ENCODE peak calls at places on chromosomes 7 and 10, in eight cellular contexts. G is ovary, M is A549, X is GM12864, T is vagina, K is GM23338, H is foreskin fibroblast, R is breast epithelium. D is an unnamed sample.

GRCh38 chr10:97851341-97852001 is 1.8 kb downstream of the GOLGA7B start:
- DNase-seq in H (no peak), R (peak), T (no peak), K (no peak), X (no peak), G (no peak), M (no peak), D (no peak)

GRCh38 chr10:69061305-69062161 is 26.4 kb upstream of the SRGN start:
- DNase-seq in T (no peak), R (peak), G (peak), K (no peak), X (no peak), M (peak), H (peak), D (peak)

GRCh38 chr7:121278120-121279021 is 50.4 kb upstream of the WNT16 start:
- DNase-seq in T (no peak), G (no peak), R (no peak), X (peak), H (peak), M (no peak), K (peak), D (peak)

GRCh38 chr10:103394180-103394579 is 2.1 kb downstream of the ATP5MK start:
- DNase-seq in M (no peak), H (no peak), R (no peak), X (no peak), K (no peak), T (no peak), G (no peak), D (no peak)

GRCh38 chr7:46710927-46711326 is 789.9 kb upstream of the IGFBP3 start:
- DNase-seq in H (peak), K (no peak), R (no peak), M (no peak), T (no peak), X (no peak), G (no peak), D (no peak)

GRCh38 chr7:106219170-106219569 is 65.6 kb downstream of the NAMPT start:
- DNase-seq in K (no peak), M (no peak), X (no peak), R (no peak), G (no peak), H (no peak), T (no peak), D (no peak)

GRCh38 chr7:64946772-64947171 is 43.7 kb downstream of the ZNF273 start:
- DNase-seq in X (no peak), K (peak), R (no peak), H (no peak), M (no peak), G (no peak), T (no peak), D (no peak)

GRCh38 chr7:46321556-46322205 is 400.6 kb upstream of the IGFBP3 start:
- DNase-seq in X (no peak), K (no peak), M (peak), T (no peak), R (no peak), G (no peak), H (peak), D (no peak)

GRCh38 chr10:87961314-87961713 is 97.9 kb downstream of the PTEN start:
- DNase-seq in K (no peak), M (peak), H (peak), X (no peak), G (no peak), T (no peak), R (no peak), D (no peak)

GRCh38 chr10:15725603-15726002 is 5.9 kb upstream of the ITGA8 start:
- DNase-seq in H (peak), M (peak), R (no peak), X (no peak), T (no peak), K (peak), G (no peak), D (peak)

GRCh38 chr7:19713676-19714075 is 4.8 kb upstream of the POLR1F start:
- DNase-seq in K (peak), H (peak), X (peak), G (no peak), T (no peak), M (peak), R (no peak), D (peak)

GRCh38 chr7:80189638-80190037 is 55.0 kb downstream of the GNAI1 start:
- DNase-seq in T (no peak), X (no peak), G (no peak), H (no peak), K (no peak), M (no peak), R (no peak), D (no peak)

GRCh38 chr7:124718032-124718766 is 47.4 kb downstream of the GPR37 start:
- DNase-seq in X (no peak), T (no peak), H (no peak), R (no peak), K (peak), M (peak), G (no peak), D (peak)

GRCh38 chr7:84512055-84512454 is 317.5 kb upstream of the SEMA3A start:
- DNase-seq in T (no peak), G (no peak), X (no peak), M (no peak), R (no peak), H (no peak), K (no peak), D (no peak)

GRCh38 chr7:154856737-154857136 is 146.2 kb downstream of the PAXIP1 start:
- DNase-seq in K (no peak), T (no peak), G (no peak), R (no peak), X (no peak), M (no peak), H (no peak), D (no peak)

GRCh38 chr7:112160130-112160770 is 45.9 kb downstream of the DOCK4 start:
- DNase-seq in X (no peak), R (no peak), M (peak), H (peak), T (no peak), K (no peak), G (no peak), D (no peak)

GRCh38 chr10:22335204-22335956 is 9.9 kb upstream of the SPAG6 start:
- DNase-seq in R (no peak), M (peak), G (peak), K (peak), X (no peak), H (peak), T (no peak), D (peak)

GRCh38 chr10:54081950-54082349 is 719.1 kb downstream of the PCDH15 start:
- DNase-seq in H (no peak), X (no peak), K (no peak), G (no peak), R (no peak), T (no peak), M (no peak), D (no peak)

GRCh38 chr7:44068054-44068453 is 2.7 kb upstream of the PGAM2 start:
- DNase-seq in R (no peak), M (no peak), T (no peak), X (no peak), H (peak), K (no peak), G (peak), D (no peak)

GRCh38 chr7:141442781-141443180 is 108.4 kb upstream of the AGK start:
- DNase-seq in T (no peak), M (no peak), H (no peak), R (no peak), K (no peak), G (no peak), X (no peak), D (no peak)

GRCh38 chr10:117568226-117568625 is 25.7 kb downstream of the EMX2 start:
- DNase-seq in T (no peak), R (no peak), K (no peak), M (no peak), G (no peak), X (no peak), H (peak), D (no peak)

GRCh38 chr10:80503584-80504157 is 34.0 kb upstream of the SH2D4B start:
- DNase-seq in M (no peak), T (no peak), K (peak), H (no peak), G (no peak), X (no peak), R (no peak), D (no peak)

GRCh38 chr10:1624240-1624639 is 113.1 kb downstream of the ADARB2 start:
- DNase-seq in T (no peak), H (no peak), G (no peak), R (no peak), M (no peak), X (no peak), K (no peak), D (no peak)

GRCh38 chr10:128527730-128528129 is 401.5 kb upstream of the MKI67 start:
- DNase-seq in T (no peak), R (no peak), X (no peak), H (no peak), G (no peak), M (no peak), K (no peak), D (no peak)

GRCh38 chr7:132865766-132866531 is 215.9 kb downstream of the CHCHD3 start:
- DNase-seq in X (no peak), R (no peak), G (no peak), K (no peak), H (peak), T (no peak), M (no peak), D (no peak)

GRCh38 chr7:5634107-5634950 is 147.1 kb downstream of the RNF216 start:
- DNase-seq in M (no peak), T (no peak), K (peak), X (no peak), H (peak), G (peak), R (peak), D (no peak)

GRCh38 chr7:2405601-2406345 is 2.4 kb downstream of the CHST12 start:
- DNase-seq in M (no peak), X (peak), H (no peak), R (no peak), T (no peak), K (no peak), G (no peak), D (peak)

GRCh38 chr10:132626761-132627735 is 89.5 kb downstream of the INPP5A start:
- DNase-seq in G (peak), T (no peak), M (no peak), R (no peak), K (no peak), H (no peak), X (no peak), D (no peak)

GRCh38 chr7:98240961-98241673 is 10.9 kb downstream of the TECPR1 start:
- DNase-seq in G (no peak), M (peak), R (no peak), H (peak), K (peak), T (peak), X (no peak), D (peak)

GRCh38 chr7:75604408-75604807 is 112.3 kb downstream of the SPDYE5 start:
- DNase-seq in T (no peak), M (no peak), X (no peak), K (no peak), R (no peak), G (no peak), H (no peak), D (no peak)

GRCh38 chr7:49279886-49280285 is 355.5 kb downstream of the CDC14C start:
- DNase-seq in K (no peak), M (no peak), X (no peak), R (no peak), G (no peak), T (no peak), H (no peak), D (no peak)

GRCh38 chr7:34849966-34850365 is 187.3 kb downstream of the DPY19L1 start:
- DNase-seq in T (no peak), G (no peak), R (no peak), X (no peak), K (no peak), H (no peak), M (no peak), D (no peak)

GRCh38 chr7:87853237-87853864 is 22.8 kb downstream of the SLC25A40 start:
- DNase-seq in H (peak), M (no peak), K (no peak), G (no peak), X (no peak), T (no peak), R (no peak), D (no peak)

GRCh38 chr7:21469894-21470293 is 42.0 kb downstream of the SP4 start:
- DNase-seq in K (no peak), R (no peak), G (no peak), M (no peak), X (no peak), T (no peak), H (no peak), D (no peak)

GRCh38 chr10:17375936-17376584 is 78.3 kb downstream of the ST8SIA6 start:
- DNase-seq in G (no peak), R (no peak), H (peak), X (no peak), M (peak), K (peak), T (no peak), D (peak)

DNA sequence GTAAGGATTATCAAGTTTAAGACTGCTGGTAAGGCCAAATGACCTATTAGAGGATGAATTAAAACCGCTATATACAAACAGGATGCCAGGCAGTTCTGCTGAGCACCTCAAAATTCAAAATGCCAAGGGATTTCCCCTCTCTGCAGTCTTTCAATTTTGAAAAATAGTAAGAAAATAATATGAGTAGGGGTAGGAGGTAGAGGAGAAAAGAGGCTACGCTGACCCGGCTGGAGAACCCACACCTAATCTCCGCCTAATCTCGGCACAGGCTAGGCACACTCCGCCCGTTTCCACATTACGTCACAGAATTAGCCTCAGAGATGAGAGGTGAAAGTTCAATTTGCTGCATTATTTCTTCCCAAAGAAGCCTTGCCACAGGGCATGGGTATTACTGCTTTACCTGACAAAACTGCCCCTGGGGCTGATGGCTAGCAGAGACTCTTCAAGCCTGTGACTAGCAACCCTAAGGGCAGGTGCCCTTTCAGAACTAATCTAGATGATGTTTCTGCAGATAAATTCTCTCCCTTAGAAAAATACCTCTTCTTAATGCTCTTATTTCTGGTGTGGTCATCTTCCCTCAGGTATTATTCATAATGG is 21.4 kb upstream of the SPOCK2 start:
- DNase-seq in M (no peak), R (no peak), K (no peak), G (no peak), X (no peak), T (no peak), H (no peak), D (no peak)
- H3K4me3 ChIP-seq in M (no peak), R (no peak), K (no peak), G (no peak), X (no peak), T (no peak), H (no peak), D (no peak)

DNA sequence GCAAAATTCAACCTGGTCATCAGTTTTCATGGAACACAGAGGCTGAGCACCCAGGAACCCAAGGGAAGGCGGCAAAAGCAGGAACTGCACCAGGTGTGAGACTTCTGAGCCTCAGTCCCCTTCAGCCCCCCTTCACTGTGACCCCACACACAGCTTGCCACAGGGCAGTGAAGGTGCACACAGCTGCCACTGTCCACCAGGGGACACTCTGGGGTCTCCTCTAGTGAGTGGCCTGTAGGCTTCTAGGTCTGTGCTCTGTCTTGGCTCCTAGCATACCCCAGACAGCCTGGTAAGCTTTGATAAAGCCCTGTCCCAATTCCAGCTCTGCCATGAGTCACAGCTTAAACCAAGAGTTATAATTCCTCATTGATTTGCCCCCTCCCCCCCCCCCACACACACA is 12.1 kb downstream of the KCNH2 start:
- DNase-seq in T (no peak), H (no peak), R (no peak), K (peak), G (no peak), M (no peak), X (no peak), D (no peak)
- TF ChIP-seq CTCF in T (no peak), H (no peak), R (no peak), K (peak), G (no peak), M (no peak), X (no peak), D (no peak)

GRCh38 chr7:100393233-100393905 is 20.1 kb downstream of the PILRA start:
- DNase-seq in R (no peak), T (no peak), M (no peak), G (no peak), K (no peak), H (no peak), X (no peak), D (no peak)
- H3K4me3 ChIP-seq in R (no peak), T (no peak), M (no peak), G (no peak), K (no peak), H (no peak), X (no peak), D (no peak)

GRCh38 chr7:26202019-26202985 is 757 bp downstream of the CBX3 start:
- DNase-seq in M (peak), K (peak), G (peak), R (no peak), T (no peak), X (no peak), H (peak), D (peak)

GRCh38 chr7:26201261-26202018 is at the start of gene CBX3:
- DNase-seq in H (peak), T (no peak), G (peak), R (peak), K (peak), X (peak), M (peak), D (peak)

GRCh38 chr7:26200113-26200443 is 468 bp downstream of the HNRNPA2B1 start:
- DNase-seq in R (peak), M (peak), X (no peak), H (peak), G (peak), K (peak), T (no peak), D (peak)

GRCh38 chr7:26199301-26200112 is 1.0 kb downstream of the HNRNPA2B1 start:
- DNase-seq in X (no peak), M (peak), K (peak), T (no peak), R (peak), H (no peak), G (peak), D (peak)

DNA sequence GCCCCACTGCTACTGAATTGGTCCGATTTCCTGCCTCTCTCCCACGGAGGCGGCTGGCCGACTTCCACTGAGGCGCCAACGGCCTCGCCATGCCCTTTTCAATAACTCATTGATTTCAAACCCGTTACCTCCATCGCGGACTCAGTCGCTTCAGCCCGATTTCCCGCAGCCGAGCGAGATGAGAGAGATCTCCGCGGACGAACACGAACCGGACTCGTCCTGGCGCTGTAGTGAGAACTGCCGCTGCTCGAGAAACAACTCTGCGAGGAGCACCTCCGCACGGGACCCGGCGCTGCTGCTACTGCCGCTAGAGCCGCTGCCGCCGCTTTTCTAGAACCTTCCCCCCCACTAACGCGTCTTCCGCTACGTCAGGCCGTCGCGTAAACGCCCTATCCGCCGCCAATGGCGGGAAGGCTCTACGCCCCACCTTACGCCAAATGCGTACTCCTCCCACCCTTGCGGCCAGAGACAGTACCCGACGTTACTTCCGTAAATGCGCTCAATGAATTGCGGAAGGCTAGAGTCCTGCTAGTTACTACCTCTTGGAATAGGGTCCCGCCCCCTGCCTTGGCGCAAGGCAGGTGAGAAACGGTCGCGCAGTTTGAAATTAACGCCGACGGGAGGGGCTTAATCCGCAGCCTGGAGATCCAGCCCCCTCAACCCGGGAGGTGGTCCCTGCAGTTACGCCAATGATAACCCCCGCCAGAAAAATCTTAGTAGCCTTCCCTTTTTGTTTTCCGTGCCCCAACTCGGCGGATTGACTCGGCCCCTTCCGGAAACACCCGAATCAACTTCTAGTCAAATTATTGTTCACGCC is at the start of gene HNRNPA2B1:
- DNase-seq in X (peak), G (peak), H (peak), T (peak), K (peak), R (peak), M (peak), D (peak)
- TF ChIP-seq CTCF in X (no peak), G (peak), H (no peak), T (no peak), K (no peak), R (peak), M (no peak), D (no peak)

DNA sequence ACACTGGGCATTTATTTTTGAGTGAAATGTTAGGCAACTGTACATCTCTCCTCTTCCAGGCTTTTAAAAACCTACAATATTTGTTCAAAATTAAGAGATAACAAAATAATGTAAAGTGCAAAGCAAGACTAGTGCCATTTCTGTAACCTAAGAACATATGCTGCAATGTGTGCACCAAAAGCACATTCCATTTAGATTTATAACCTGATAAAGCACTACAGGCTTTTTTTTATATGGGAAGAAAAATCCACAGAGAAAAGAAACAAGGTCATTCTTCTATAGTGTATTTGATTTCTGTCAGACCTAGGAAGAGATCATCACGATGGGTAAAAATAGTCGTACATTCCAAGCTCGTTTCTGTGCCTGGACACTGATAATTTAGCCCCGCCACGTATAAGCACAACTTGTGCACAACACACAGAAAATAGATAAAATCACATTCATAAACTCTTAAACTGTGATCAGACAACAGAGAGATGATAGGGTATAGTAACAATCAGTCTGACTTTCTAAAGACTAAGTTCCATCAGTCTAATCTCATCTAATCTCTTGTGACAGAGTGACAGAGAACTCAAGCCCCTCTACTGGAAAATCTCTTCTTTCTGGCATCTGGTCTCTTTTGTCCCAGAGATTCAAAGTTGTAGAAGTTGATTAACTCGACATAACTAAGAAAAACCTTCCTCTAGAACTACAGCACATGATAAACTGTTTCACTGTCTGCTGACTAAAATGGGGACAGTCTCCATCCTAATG is 6.7 kb downstream of the LAMB1 start:
- DNase-seq in K (no peak), R (no peak), H (peak), T (no peak), X (no peak), M (no peak), G (no peak), D (no peak)
- H3K4me3 ChIP-seq in K (no peak), R (no peak), H (no peak), T (no peak), X (no peak), M (peak), G (no peak), D (no peak)